ENCODE peak calls at places on chromosomes 16 and 17, in four cellular contexts. One of them, this sample, is unnamed.

GRCh38 chr17:29292992-29293889 is 707 bp downstream of the NUFIP2 start:
- DNase-seq in mesenchymal stem cell: peak; percentile 67
- DNase-seq in PC-3: peak; percentile 27
- DNase-seq in testis: peak; percentile 73
- DNase-seq in this sample: peak; percentile 65

GRCh38 chr16:7185179-7185578 is 147.5 kb upstream of the RBFOX1 start:
- DNase-seq in PC-3: no peak
- DNase-seq in mesenchymal stem cell: no peak
- DNase-seq in testis: no peak
- DNase-seq in this sample: no peak

GRCh38 chr17:57968456-57968855 is 13.2 kb upstream of the CUEDC1 start:
- DNase-seq in mesenchymal stem cell: no peak
- DNase-seq in PC-3: no peak
- DNase-seq in testis: no peak
- DNase-seq in this sample: no peak

GRCh38 chr17:79992657-79993389 is 42.8 kb downstream of the TBC1D16 start:
- DNase-seq in mesenchymal stem cell: no peak
- DNase-seq in PC-3: no peak
- DNase-seq in testis: no peak
- DNase-seq in this sample: no peak

GRCh38 chr17:29159286-29159860 is 20.8 kb downstream of the MYO18A start:
- DNase-seq in testis: no peak
- DNase-seq in PC-3: no peak
- DNase-seq in mesenchymal stem cell: no peak
- DNase-seq in this sample: no peak

GRCh38 chr17:78419970-78420820 is 41.7 kb downstream of the PGS1 start:
- DNase-seq in mesenchymal stem cell: no peak
- DNase-seq in PC-3: no peak
- DNase-seq in testis: no peak
- DNase-seq in this sample: no peak

GRCh38 chr17:1379930-1380313 is 20.1 kb downstream of the YWHAE start:
- DNase-seq in PC-3: no peak
- DNase-seq in mesenchymal stem cell: peak; percentile 38
- DNase-seq in testis: no peak
- DNase-seq in this sample: no peak

GRCh38 chr17:14304222-14304844 is 3.5 kb downstream of the HS3ST3B1 start:
- DNase-seq in mesenchymal stem cell: peak; percentile 40
- DNase-seq in testis: no peak
- DNase-seq in PC-3: no peak
- DNase-seq in this sample: no peak

GRCh38 chr17:60893475-60893874 is 215.8 kb downstream of the BCAS3 start:
- DNase-seq in testis: no peak
- DNase-seq in PC-3: no peak
- DNase-seq in mesenchymal stem cell: no peak
- DNase-seq in this sample: no peak

GRCh38 chr17:42920106-42920900 is 19.7 kb downstream of the G6PC1 start:
- DNase-seq in testis: no peak
- DNase-seq in PC-3: no peak
- DNase-seq in mesenchymal stem cell: no peak
- DNase-seq in this sample: no peak

GRCh38 chr17:39782980-39783379 is 45.2 kb downstream of the GRB7 start:
- DNase-seq in mesenchymal stem cell: no peak
- DNase-seq in testis: no peak
- DNase-seq in PC-3: no peak
- DNase-seq in this sample: no peak

GRCh38 chr17:41528959-41529353 is 848 bp upstream of the KRT19 start:
- DNase-seq in testis: no peak
- DNase-seq in mesenchymal stem cell: no peak
- DNase-seq in PC-3: no peak
- DNase-seq in this sample: no peak

GRCh38 chr17:74864866-74865395 is 5.2 kb upstream of the GRIN2C start:
- DNase-seq in mesenchymal stem cell: peak; percentile 68
- DNase-seq in testis: peak; percentile 85
- DNase-seq in PC-3: peak; percentile 82
- DNase-seq in this sample: peak; percentile 49

GRCh38 chr16:65876200-65876498 is 490.3 kb upstream of the CDH5 start:
- DNase-seq in mesenchymal stem cell: no peak
- DNase-seq in testis: no peak
- DNase-seq in PC-3: peak; percentile 25
- DNase-seq in this sample: peak; percentile 70

GRCh38 chr17:8696951-8697745 is 47.5 kb downstream of the CCDC42 start:
- DNase-seq in mesenchymal stem cell: peak; percentile 74
- DNase-seq in PC-3: no peak
- DNase-seq in testis: no peak
- DNase-seq in this sample: no peak

GRCh38 chr17:69820881-69821473 is 254.0 kb upstream of the KCNJ16 start:
- DNase-seq in mesenchymal stem cell: no peak
- DNase-seq in PC-3: no peak
- DNase-seq in testis: no peak
- DNase-seq in this sample: no peak

GRCh38 chr17:50028207-50029120 is 27.4 kb upstream of the ITGA3 start:
- DNase-seq in PC-3: peak; percentile 100
- DNase-seq in testis: no peak
- DNase-seq in mesenchymal stem cell: peak; percentile 37
- DNase-seq in this sample: peak; percentile 98

GRCh38 chr16:20883554-20884239 is 16.5 kb downstream of the DCUN1D3 start:
- DNase-seq in PC-3: no peak
- DNase-seq in mesenchymal stem cell: no peak
- DNase-seq in testis: no peak
- DNase-seq in this sample: no peak

GRCh38 chr17:76537288-76537577 is 276 bp downstream of the CYGB start:
- DNase-seq in testis: peak; percentile 65
- DNase-seq in PC-3: no peak
- DNase-seq in mesenchymal stem cell: no peak
- DNase-seq in this sample: peak; percentile 43
- H3K4me3 ChIP-seq in testis: peak overlapping the region; percentile 50
- H3K4me3 ChIP-seq in PC-3: no peak overlapping the region
- H3K4me3 ChIP-seq in mesenchymal stem cell: peak overlapping the region; percentile 61
- H3K4me3 ChIP-seq in this sample: peak overlapping the region; percentile 37

GRCh38 chr17:21677911-21678310 is 14.4 kb upstream of the KCNJ18 start:
- DNase-seq in PC-3: no peak
- DNase-seq in testis: no peak
- DNase-seq in mesenchymal stem cell: no peak
- DNase-seq in this sample: no peak
- H3K9me3 ChIP-seq in PC-3: peaks cover 4% of the 10 kb centered on the region
- H3K9me3 ChIP-seq in testis: no peaks in the 10 kb centered on the region
- H3K9me3 ChIP-seq in mesenchymal stem cell: no peaks in the 10 kb centered on the region
- H3K9me3 ChIP-seq in this sample: no peaks in the 10 kb centered on the region

GRCh38 chr16:2466667-2467300 is 4.3 kb upstream of the NTN3 start:
- DNase-seq in PC-3: no peak
- DNase-seq in mesenchymal stem cell: no peak
- DNase-seq in testis: no peak
- DNase-seq in this sample: no peak

GRCh38 chr16:2467301-2468141 is 3.6 kb upstream of the NTN3 start:
- DNase-seq in testis: peak; percentile 83
- DNase-seq in mesenchymal stem cell: peak; percentile 70
- DNase-seq in PC-3: peak; percentile 59
- DNase-seq in this sample: peak; percentile 91

GRCh38 chr16:2468725-2469398 is 2.2 kb upstream of the NTN3 start:
- DNase-seq in mesenchymal stem cell: peak; percentile 33
- DNase-seq in testis: no peak
- DNase-seq in PC-3: no peak
- DNase-seq in this sample: no peak

GRCh38 chr16:2469399-2470233 is 1.5 kb upstream of the NTN3 start:
- DNase-seq in mesenchymal stem cell: no peak
- DNase-seq in testis: no peak
- DNase-seq in PC-3: no peak
- DNase-seq in this sample: no peak

GRCh38 chr16:2468142-2468724 is 2.9 kb upstream of the NTN3 start:
- DNase-seq in PC-3: peak; percentile 31
- DNase-seq in mesenchymal stem cell: peak; percentile 55
- DNase-seq in testis: no peak
- DNase-seq in this sample: peak; percentile 49
- H3K27me3 ChIP-seq in PC-3: no peaks in the 10 kb centered on the region
- H3K27me3 ChIP-seq in mesenchymal stem cell: peaks cover 34% of the 10 kb centered on the region
- H3K27me3 ChIP-seq in testis: no peaks in the 10 kb centered on the region
- H3K27me3 ChIP-seq in this sample: no peaks in the 10 kb centered on the region

DNA sequence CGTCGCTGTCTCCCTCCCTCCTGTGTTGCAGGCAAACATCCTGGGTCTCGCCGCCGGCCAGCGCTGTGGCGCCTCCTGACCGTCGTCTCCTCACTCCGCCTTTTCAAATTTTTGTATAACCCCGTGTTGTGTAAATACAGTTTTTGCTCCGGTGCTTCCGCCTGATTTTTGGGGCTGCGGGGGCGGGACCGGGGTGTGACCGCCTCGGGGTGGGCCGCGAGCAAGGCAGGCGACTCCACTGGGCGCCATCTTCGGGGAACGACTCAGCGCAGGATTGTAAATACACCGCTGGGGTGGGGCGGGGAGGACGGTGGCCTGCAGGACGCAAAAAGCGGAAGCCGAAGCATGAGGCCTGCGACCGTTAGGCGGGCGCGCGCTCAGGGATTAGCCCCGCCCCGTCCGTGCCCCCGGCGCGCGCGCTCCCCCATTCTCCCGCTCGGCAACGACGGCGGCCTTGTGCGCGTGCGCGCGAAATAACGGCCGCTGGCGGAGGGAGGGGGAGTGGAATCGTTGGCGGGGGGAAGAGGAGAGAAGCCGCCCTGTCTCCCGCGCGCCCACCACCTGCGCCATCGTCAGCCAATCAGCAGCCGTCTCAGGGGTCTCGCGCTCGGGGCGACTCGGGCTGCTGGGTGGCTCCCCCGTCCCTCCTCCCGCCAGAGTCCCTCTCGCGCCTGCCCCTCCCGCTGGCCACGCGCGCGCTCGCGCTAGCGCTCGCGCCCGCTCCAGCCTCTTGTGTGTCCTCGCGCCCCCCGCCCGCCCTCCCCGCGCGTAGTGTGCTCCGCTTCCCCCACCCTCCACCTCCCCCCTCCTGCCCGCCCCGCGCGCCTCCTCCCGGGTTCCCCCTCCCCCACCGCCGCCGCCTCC is 865 bp upstream of the MAZ start:
- DNase-seq in testis: peak; percentile 99
- DNase-seq in PC-3: peak; percentile 93
- DNase-seq in mesenchymal stem cell: peak; percentile 97
- DNase-seq in this sample: peak; percentile 99
- H3K4me3 ChIP-seq in testis: peak overlapping the region; percentile 89
- H3K4me3 ChIP-seq in PC-3: peak overlapping the region; percentile 68
- H3K4me3 ChIP-seq in mesenchymal stem cell: peak overlapping the region; percentile 79
- H3K4me3 ChIP-seq in this sample: peak overlapping the region; percentile 70

GRCh38 chr16:83023011-83023410 is 396.2 kb downstream of the CDH13 start:
- DNase-seq in testis: no peak
- DNase-seq in PC-3: no peak
- DNase-seq in mesenchymal stem cell: no peak
- DNase-seq in this sample: no peak
- H3K9me3 ChIP-seq in testis: no peaks in the 10 kb centered on the region
- H3K9me3 ChIP-seq in PC-3: no peaks in the 10 kb centered on the region
- H3K9me3 ChIP-seq in mesenchymal stem cell: no peaks in the 10 kb centered on the region
- H3K9me3 ChIP-seq in this sample: no peaks in the 10 kb centered on the region

GRCh38 chr16:56763305-56763916 is 33.5 kb downstream of the NUP93 start:
- DNase-seq in testis: no peak
- DNase-seq in PC-3: no peak
- DNase-seq in mesenchymal stem cell: no peak
- DNase-seq in this sample: no peak

GRCh38 chr16:56755038-56755437 is 25.1 kb downstream of the NUP93 start:
- DNase-seq in mesenchymal stem cell: no peak
- DNase-seq in testis: no peak
- DNase-seq in PC-3: no peak
- DNase-seq in this sample: no peak

GRCh38 chr16:56753410-56753809 is 23.5 kb downstream of the NUP93 start:
- DNase-seq in mesenchymal stem cell: no peak
- DNase-seq in PC-3: peak; percentile 26
- DNase-seq in testis: no peak
- DNase-seq in this sample: no peak

GRCh38 chr16:56758432-56758831 is 28.5 kb downstream of the NUP93 start:
- DNase-seq in testis: no peak
- DNase-seq in mesenchymal stem cell: no peak
- DNase-seq in PC-3: no peak
- DNase-seq in this sample: no peak

DNA sequence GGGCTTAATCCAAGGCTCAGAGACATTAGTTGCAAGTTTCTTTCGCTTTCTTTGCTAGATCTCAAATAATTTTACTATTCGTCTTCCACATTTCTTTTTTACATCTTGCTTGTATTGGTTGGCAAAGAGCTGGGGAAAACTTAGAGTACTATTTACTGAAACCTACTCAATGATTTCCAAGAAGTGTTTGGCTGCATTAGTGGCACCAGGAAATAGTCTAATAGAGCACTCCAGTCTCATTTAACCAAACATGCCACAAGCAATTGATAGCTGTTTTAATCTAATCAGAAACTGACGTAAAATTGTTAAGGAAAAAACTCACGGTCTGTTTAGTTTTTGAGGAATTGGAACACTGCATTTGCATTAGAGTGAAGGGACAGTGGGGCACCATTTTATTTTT is 29.0 kb downstream of the NUP93 start:
- DNase-seq in mesenchymal stem cell: no peak
- DNase-seq in testis: no peak
- DNase-seq in PC-3: no peak
- DNase-seq in this sample: no peak
- H3K27me3 ChIP-seq in mesenchymal stem cell: no peaks in the 10 kb centered on the region
- H3K27me3 ChIP-seq in testis: no peaks in the 10 kb centered on the region
- H3K27me3 ChIP-seq in PC-3: no peaks in the 10 kb centered on the region
- H3K27me3 ChIP-seq in this sample: no peaks in the 10 kb centered on the region

DNA sequence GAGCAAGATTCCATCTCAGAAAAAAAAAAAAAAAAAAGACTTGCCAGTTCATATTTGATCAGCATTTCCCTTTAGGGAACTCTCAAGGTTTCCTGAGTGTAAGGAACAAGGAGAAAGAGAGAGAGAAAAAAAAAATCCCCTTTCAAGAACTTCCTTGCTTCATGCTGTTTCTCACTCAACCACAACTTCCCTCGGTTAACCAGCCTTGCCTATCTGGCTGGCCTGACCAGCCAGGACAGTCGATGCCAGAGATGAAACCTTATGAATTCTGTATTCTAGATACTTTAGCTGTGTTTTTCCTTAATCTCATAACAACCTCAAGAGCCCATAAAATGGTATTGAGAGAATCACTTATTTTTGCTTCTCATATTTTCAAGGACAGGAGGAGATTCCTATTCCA is 2.6 kb upstream of the N4BP1 start:
- DNase-seq in mesenchymal stem cell: no peak
- DNase-seq in testis: no peak
- DNase-seq in PC-3: no peak
- DNase-seq in this sample: no peak
- H3K4me3 ChIP-seq in mesenchymal stem cell: no peak overlapping the region
- H3K4me3 ChIP-seq in testis: no peak overlapping the region
- H3K4me3 ChIP-seq in PC-3: no peak overlapping the region
- H3K4me3 ChIP-seq in this sample: no peak overlapping the region

GRCh38 chr16:23706439-23706838 is 6.6 kb downstream of the ERN2 start:
- DNase-seq in mesenchymal stem cell: no peak
- DNase-seq in testis: no peak
- DNase-seq in PC-3: no peak
- DNase-seq in this sample: no peak
- H3K9me3 ChIP-seq in mesenchymal stem cell: peaks cover 33% of the 10 kb centered on the region
- H3K9me3 ChIP-seq in testis: no peaks in the 10 kb centered on the region
- H3K9me3 ChIP-seq in PC-3: no peaks in the 10 kb centered on the region
- H3K9me3 ChIP-seq in this sample: no peaks in the 10 kb centered on the region

GRCh38 chr16:86494039-86494564 is 16.2 kb upstream of the FOXF1 start:
- DNase-seq in mesenchymal stem cell: peak; percentile 47
- DNase-seq in testis: no peak
- DNase-seq in PC-3: no peak
- DNase-seq in this sample: no peak

GRCh38 chr16:86496262-86496928 is 13.9 kb upstream of the FOXF1 start:
- DNase-seq in PC-3: no peak
- DNase-seq in mesenchymal stem cell: peak; percentile 46
- DNase-seq in testis: no peak
- DNase-seq in this sample: no peak

GRCh38 chr16:86495756-86496261 is 14.5 kb upstream of the FOXF1 start:
- DNase-seq in PC-3: no peak
- DNase-seq in mesenchymal stem cell: peak; percentile 56
- DNase-seq in testis: no peak
- DNase-seq in this sample: no peak

GRCh38 chr16:86494565-86495356 is 15.6 kb upstream of the FOXF1 start:
- DNase-seq in PC-3: no peak
- DNase-seq in mesenchymal stem cell: peak; percentile 41
- DNase-seq in testis: no peak
- DNase-seq in this sample: no peak

GRCh38 chr16:86495357-86495701 is 15.0 kb upstream of the FOXF1 start:
- DNase-seq in mesenchymal stem cell: no peak
- DNase-seq in PC-3: no peak
- DNase-seq in testis: no peak
- DNase-seq in this sample: no peak
- H3K27me3 ChIP-seq in mesenchymal stem cell: peaks cover 93% of the 10 kb centered on the region
- H3K27me3 ChIP-seq in PC-3: peaks cover 83% of the 10 kb centered on the region
- H3K27me3 ChIP-seq in testis: no peaks in the 10 kb centered on the region
- H3K27me3 ChIP-seq in this sample: peaks cover 9% of the 10 kb centered on the region

This sample was measured in MG63.